ENCODE peak calls at places on chromosomes 7 and 10, in ten cellular contexts. S is left colon; O is fibroblast of the conjunctiva; X is H4; J is germinal center; N is NCI-H1092 treated with DMSO at 0.1 percent for 48 hours; D is tibial nerve; H is stimulated activated CD8-positive, alpha-beta memory T cell treated with anti-CD3 and anti-CD28 coated beads, Interleukin-4, amount 100 ng/mL, for 1 hour; K is epithelial cell of esophagus; Q is GM10248. G is an unnamed sample.

GRCh38 chr7:66626236-66626957 is 2.3 kb upstream of the KCTD7 start:
- DNase-seq in O (peak), X (no peak), Q (no peak), H (no peak), N (no peak), J (no peak), K (peak), S (no peak), D (no peak), G (peak)

GRCh38 chr10:72567421-72567820 is 58.5 kb downstream of the MICU1 start:
- DNase-seq in S (no peak), O (no peak), K (peak), Q (no peak), D (no peak), N (no peak), J (no peak), X (peak), H (no peak), G (no peak)

GRCh38 chr10:69465457-69466157 is 14.3 kb downstream of the TSPAN15 start:
- DNase-seq in S (no peak), J (no peak), K (no peak), H (no peak), N (no peak), O (no peak), Q (no peak), X (no peak), D (no peak), G (no peak)

GRCh38 chr7:158209435-158209834 is 378.2 kb downstream of the PTPRN2 start:
- DNase-seq in O (no peak), X (no peak), H (no peak), K (no peak), D (no peak), S (no peak), N (no peak), Q (no peak), J (no peak), G (no peak)

GRCh38 chr7:114874170-114874569 is 47.7 kb upstream of the MDFIC start:
- DNase-seq in N (no peak), H (no peak), Q (no peak), O (no peak), S (no peak), K (no peak), J (no peak), X (no peak), D (no peak), G (no peak)

GRCh38 chr10:99372546-99373271 is 43.6 kb downstream of the CNNM1 start:
- DNase-seq in X (peak), N (no peak), Q (no peak), K (peak), J (no peak), D (no peak), O (peak), S (no peak), H (no peak), G (peak)

GRCh38 chr7:45978010-45978681 is 57.1 kb upstream of the IGFBP3 start:
- DNase-seq in Q (peak), X (peak), H (no peak), N (no peak), K (peak), S (no peak), J (no peak), D (no peak), O (peak), G (peak)

GRCh38 chr7:151518781-151519044 is 982 bp downstream of the RHEB start:
- DNase-seq in X (no peak), Q (no peak), J (no peak), K (no peak), N (peak), O (no peak), D (peak), H (no peak), S (no peak), G (no peak)

GRCh38 chr7:5777932-5778331 is 3.5 kb downstream of the RNF216 start:
- DNase-seq in K (no peak), D (no peak), H (no peak), J (no peak), S (no peak), O (no peak), X (no peak), N (no peak), Q (no peak), G (no peak)

GRCh38 chr7:152076324-152076821 is 50.9 kb downstream of the GALNT11 start:
- DNase-seq in N (no peak), D (peak), H (no peak), K (peak), O (no peak), J (peak), S (peak), X (no peak), Q (peak), G (no peak)

GRCh38 chr7:141157138-141157765 is 83.4 kb downstream of the TMEM178B start:
- DNase-seq in H (no peak), X (no peak), S (no peak), J (no peak), O (no peak), D (no peak), K (no peak), N (no peak), Q (no peak), G (no peak)

GRCh38 chr7:966291-967069 is 8.9 kb downstream of the COX19 start:
- DNase-seq in H (no peak), K (no peak), J (no peak), D (no peak), S (no peak), X (no peak), Q (no peak), O (no peak), N (no peak), G (no peak)

GRCh38 chr7:1785839-1786238 is 115.8 kb downstream of the ELFN1 start:
- DNase-seq in D (no peak), S (no peak), K (no peak), H (no peak), J (no peak), X (no peak), O (no peak), Q (no peak), N (no peak), G (no peak)

GRCh38 chr7:41316410-41316809 is 386.5 kb downstream of the INHBA start:
- DNase-seq in S (peak), X (no peak), H (no peak), J (no peak), K (peak), N (no peak), Q (no peak), O (no peak), D (no peak), G (no peak)

GRCh38 chr10:12351447-12351846 is 2.1 kb downstream of the CAMK1D start:
- DNase-seq in N (peak), H (no peak), K (no peak), O (no peak), Q (no peak), X (no peak), J (no peak), S (peak), D (no peak), G (no peak)

GRCh38 chr7:98870071-98870651 is 347 bp upstream of the TMEM130 start:
- DNase-seq in S (peak), D (no peak), O (no peak), X (no peak), K (peak), H (peak), Q (peak), J (peak), N (peak), G (no peak)

GRCh38 chr10:19592276-19592675 is 224.0 kb upstream of the PLXDC2 start:
- DNase-seq in S (no peak), Q (no peak), O (no peak), H (no peak), D (no peak), J (no peak), N (no peak), X (peak), K (peak), G (no peak)

GRCh38 chr10:68096913-68097509 is 12.3 kb upstream of the MYPN start:
- DNase-seq in Q (no peak), S (peak), J (no peak), O (peak), D (no peak), H (no peak), X (peak), N (no peak), K (peak), G (peak)

GRCh38 chr10:67520924-67521520 is 175.0 kb downstream of the CTNNA3 start:
- DNase-seq in X (peak), Q (peak), J (peak), K (peak), O (peak), H (no peak), S (no peak), D (peak), N (peak), G (peak)

GRCh38 chr7:149147730-149148653 is 739 bp downstream of the ZNF398 start:
- DNase-seq in X (no peak), O (no peak), K (peak), N (peak), D (peak), S (peak), H (peak), J (peak), Q (peak), G (no peak)

GRCh38 chr10:45080321-45080720 is 79.6 kb downstream of the ZNF22 start:
- DNase-seq in J (no peak), H (no peak), O (no peak), S (no peak), Q (no peak), N (no peak), D (no peak), X (no peak), K (no peak), G (no peak)

GRCh38 chr7:137933270-137934017 is 68.4 kb downstream of the CREB3L2 start:
- DNase-seq in K (peak), J (no peak), S (no peak), D (peak), N (no peak), O (peak), X (peak), H (no peak), Q (no peak), G (no peak)

GRCh38 chr7:8442814-8443304 is 9.4 kb downstream of the NXPH1 start:
- DNase-seq in S (peak), K (peak), H (peak), N (no peak), O (no peak), D (no peak), J (peak), X (no peak), Q (peak), G (no peak)

GRCh38 chr10:126001579-126001978 is 105.2 kb downstream of the FANK1 start:
- DNase-seq in N (no peak), K (no peak), S (no peak), H (no peak), O (no peak), X (peak), D (no peak), Q (no peak), J (no peak), G (no peak)

GRCh38 chr7:41696323-41696916 is 6.5 kb downstream of the INHBA start:
- DNase-seq in X (peak), S (peak), Q (peak), O (peak), J (peak), N (peak), D (peak), H (no peak), K (peak), G (peak)

GRCh38 chr10:49398000-49398861 is 2.3 kb upstream of the DRGX start:
- DNase-seq in J (peak), Q (peak), X (no peak), N (no peak), S (peak), H (peak), O (no peak), D (peak), K (peak), G (no peak)

GRCh38 chr10:101453318-101453717 is 99.4 kb downstream of the BTRC start:
- DNase-seq in S (no peak), H (no peak), N (no peak), X (no peak), O (no peak), D (no peak), K (peak), Q (no peak), J (no peak), G (no peak)

GRCh38 chr10:15106352-15107013 is 9.3 kb downstream of the RPP38 start:
- DNase-seq in X (peak), N (peak), D (peak), S (peak), J (peak), Q (peak), O (peak), K (peak), H (peak), G (peak)

GRCh38 chr7:35749548-35749947 is 51.3 kb upstream of the SEPTIN7 start:
- DNase-seq in Q (no peak), J (no peak), D (no peak), X (no peak), K (no peak), O (no peak), N (no peak), S (no peak), H (no peak), G (peak)

GRCh38 chr10:71666607-71667373 is 52.8 kb downstream of the C10orf105 start:
- DNase-seq in H (no peak), D (no peak), K (no peak), N (no peak), X (no peak), J (no peak), O (no peak), Q (peak), S (no peak), G (no peak)

GRCh38 chr7:74017122-74017521 is 10.9 kb upstream of the ELN start:
- DNase-seq in K (no peak), O (no peak), S (no peak), X (no peak), N (no peak), Q (no peak), J (no peak), D (no peak), H (no peak), G (no peak)

GRCh38 chr7:47394751-47395252 is 187.1 kb downstream of the TNS3 start:
- DNase-seq in S (no peak), D (no peak), J (no peak), Q (no peak), N (no peak), X (no peak), O (no peak), H (no peak), K (no peak), G (no peak)

GRCh38 chr10:49076741-49077521 is 38.4 kb downstream of the VSTM4 start:
- DNase-seq in X (no peak), O (no peak), S (no peak), J (no peak), D (no peak), H (no peak), K (no peak), N (no peak), Q (peak), G (no peak)

G was measured in skeletal muscle cell.